ENCODE peak calls at places on chromosomes 3 and 15, in eight cellular contexts. K is GM06990, P is retinal pigment epithelial cell, H is transverse colon, M is esophagus squamous epithelium, X is tibial nerve, A is tibial artery, I is glutamatergic neuron. R is an unnamed sample.

GRCh38 chr3:52350436-52350835 is 34.3 kb downstream of the DNAH1 start:
- DNase-seq in A (no peak), H (no peak), K (no peak), P (no peak), I (no peak), M (no peak), X (no peak), R (no peak)

GRCh38 chr3:13657660-13658435 is 108.9 kb downstream of the FBLN2 start:
- DNase-seq in H (peak), M (no peak), A (no peak), X (no peak), K (peak), P (no peak), I (peak), R (peak)

GRCh38 chr3:194306109-194306686 is 44.9 kb downstream of the CPN2 start:
- DNase-seq in H (no peak), P (no peak), X (no peak), K (peak), I (no peak), M (no peak), A (no peak), R (no peak)

GRCh38 chr3:70738310-70738681 is 425.9 kb upstream of the MDFIC2 start:
- DNase-seq in P (no peak), H (no peak), I (no peak), X (no peak), K (no peak), M (no peak), A (no peak), R (no peak)

GRCh38 chr3:35944915-35945710 is 305.8 kb downstream of the ARPP21 start:
- DNase-seq in M (no peak), X (no peak), A (no peak), H (no peak), K (no peak), I (no peak), P (no peak), R (no peak)

GRCh38 chr15:52464478-52464877 is 64.2 kb downstream of the MYO5A start:
- DNase-seq in A (no peak), M (no peak), H (no peak), K (peak), I (no peak), P (no peak), X (no peak), R (peak)

GRCh38 chr3:39401983-39402382 is 4.5 kb upstream of the RPSA start:
- DNase-seq in P (no peak), A (no peak), M (no peak), I (no peak), H (no peak), K (no peak), X (no peak), R (no peak)

GRCh38 chr3:6860911-6861330 is at the start of gene GRM7:
- DNase-seq in K (no peak), A (no peak), I (peak), M (no peak), P (no peak), H (no peak), X (no peak), R (no peak)

GRCh38 chr3:53773586-53774368 is 72.4 kb downstream of the CHDH start:
- DNase-seq in K (peak), H (no peak), M (no peak), I (no peak), A (peak), X (peak), P (peak), R (peak)

GRCh38 chr3:68295457-68295856 is 636.9 kb downstream of the TAFA4 start:
- DNase-seq in M (no peak), A (no peak), H (no peak), P (no peak), X (no peak), I (no peak), K (no peak), R (no peak)

GRCh38 chr3:133475245-133476010 is 75.6 kb downstream of the BFSP2 start:
- DNase-seq in A (no peak), K (peak), I (no peak), P (peak), X (peak), M (no peak), H (no peak), R (peak)
- TF ChIP-seq CTCF in A (no peak), K (no peak), I (no peak), P (no peak), X (no peak), M (no peak), H (no peak), R (no peak)

DNA sequence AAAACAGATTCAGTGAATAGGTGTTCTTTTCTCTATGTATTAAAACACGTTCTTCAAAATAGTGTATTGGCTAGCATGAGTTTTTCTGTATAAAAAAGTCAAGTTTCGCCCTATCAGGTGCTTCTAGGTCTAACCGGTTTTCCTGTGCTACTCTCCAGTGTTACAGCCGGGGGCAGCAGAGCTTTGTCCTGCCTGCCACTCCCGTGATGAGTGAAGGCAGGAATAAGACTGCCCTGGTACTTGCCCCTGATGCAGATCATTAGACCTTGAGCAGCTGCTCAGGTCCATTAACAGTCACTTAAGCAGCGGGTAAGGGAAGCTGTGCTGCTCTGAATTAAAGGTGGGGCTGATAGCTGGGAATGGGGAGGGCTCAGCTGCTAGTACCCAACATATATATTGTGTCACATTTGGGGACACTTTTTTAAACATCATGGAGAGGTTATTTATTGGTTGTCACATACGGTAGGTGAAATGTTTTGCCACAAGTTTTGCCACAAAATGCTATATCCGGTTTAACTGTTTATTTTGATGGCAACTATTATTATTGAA is 1.3 kb upstream of the UNC13C start:
- DNase-seq in X (no peak), M (no peak), K (no peak), H (no peak), P (no peak), I (peak), A (peak), R (no peak)
- TF ChIP-seq CTCF in X (no peak), M (no peak), K (peak), H (no peak), P (peak), I (peak), A (peak), R (no peak)

GRCh38 chr15:26838742-26839460 is 28.0 kb upstream of the GABRA5 start:
- DNase-seq in M (no peak), P (no peak), H (no peak), K (no peak), X (no peak), A (no peak), I (peak), R (no peak)
- TF ChIP-seq CTCF in M (no peak), P (peak), H (no peak), K (peak), X (no peak), A (no peak), I (peak), R (peak)

GRCh38 chr15:45703670-45704328 is 69.0 kb downstream of the SQOR start:
- DNase-seq in K (no peak), X (no peak), I (no peak), M (no peak), H (no peak), P (no peak), A (no peak), R (no peak)
- TF ChIP-seq CTCF in K (no peak), X (no peak), I (peak), M (no peak), H (no peak), P (peak), A (no peak), R (no peak)

GRCh38 chr15:98177950-98178848 is 217.7 kb downstream of the ARRDC4 start:
- DNase-seq in P (peak), H (peak), K (no peak), X (peak), I (peak), M (no peak), A (no peak), R (peak)

GRCh38 chr15:98169551-98169950 is 209.0 kb downstream of the ARRDC4 start:
- DNase-seq in X (no peak), P (no peak), M (no peak), K (no peak), I (no peak), H (no peak), A (no peak), R (no peak)

DNA sequence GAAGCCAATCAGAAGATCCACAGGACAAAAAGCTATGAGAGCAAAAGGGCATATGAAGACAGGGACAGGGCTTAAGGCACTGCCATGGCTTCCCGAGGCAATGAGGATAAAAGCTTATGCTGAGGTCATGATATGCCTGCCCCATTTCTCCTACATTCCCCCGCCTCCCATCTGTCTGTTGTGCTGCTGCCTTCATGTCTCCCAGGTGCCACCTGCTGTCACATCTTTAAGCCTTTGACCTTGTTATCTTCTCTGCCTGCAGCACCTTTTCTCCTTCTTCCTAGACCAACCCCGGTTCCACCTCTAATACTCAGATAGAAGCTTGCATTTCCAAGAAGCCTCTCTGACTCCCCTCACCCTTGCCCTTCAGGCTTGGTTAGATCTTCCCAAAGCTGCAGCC is 213.8 kb downstream of the ARRDC4 start:
- DNase-seq in I (no peak), P (no peak), M (no peak), A (no peak), X (no peak), H (peak), K (no peak), R (no peak)
- TF ChIP-seq CTCF in I (no peak), P (no peak), M (no peak), A (no peak), X (no peak), H (no peak), K (no peak), R (no peak)

DNA sequence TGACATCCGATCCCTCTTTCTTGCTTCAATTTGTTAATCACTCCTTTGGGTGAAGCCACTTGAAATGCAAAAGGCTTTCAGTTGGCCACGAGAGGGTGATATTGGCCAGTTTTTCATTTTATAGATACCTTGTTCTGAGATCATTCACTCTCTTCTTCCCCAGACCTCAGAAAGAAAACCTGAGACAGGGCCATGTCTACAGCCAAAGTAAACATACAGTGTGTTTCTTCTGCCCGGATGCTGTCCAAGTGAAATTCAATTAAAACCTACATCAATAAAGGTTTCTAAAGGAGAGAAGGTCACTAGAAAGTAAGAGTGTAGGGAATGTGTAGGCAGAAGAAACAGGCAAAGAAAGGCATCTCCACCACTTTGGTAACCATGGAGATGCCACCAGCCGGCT is 39.5 kb upstream of the FMN1 start:
- DNase-seq in H (no peak), K (no peak), X (no peak), A (no peak), I (no peak), P (no peak), M (no peak), R (peak)
- TF ChIP-seq CTCF in H (no peak), K (peak), X (no peak), A (peak), I (peak), P (peak), M (no peak), R (peak)

DNA sequence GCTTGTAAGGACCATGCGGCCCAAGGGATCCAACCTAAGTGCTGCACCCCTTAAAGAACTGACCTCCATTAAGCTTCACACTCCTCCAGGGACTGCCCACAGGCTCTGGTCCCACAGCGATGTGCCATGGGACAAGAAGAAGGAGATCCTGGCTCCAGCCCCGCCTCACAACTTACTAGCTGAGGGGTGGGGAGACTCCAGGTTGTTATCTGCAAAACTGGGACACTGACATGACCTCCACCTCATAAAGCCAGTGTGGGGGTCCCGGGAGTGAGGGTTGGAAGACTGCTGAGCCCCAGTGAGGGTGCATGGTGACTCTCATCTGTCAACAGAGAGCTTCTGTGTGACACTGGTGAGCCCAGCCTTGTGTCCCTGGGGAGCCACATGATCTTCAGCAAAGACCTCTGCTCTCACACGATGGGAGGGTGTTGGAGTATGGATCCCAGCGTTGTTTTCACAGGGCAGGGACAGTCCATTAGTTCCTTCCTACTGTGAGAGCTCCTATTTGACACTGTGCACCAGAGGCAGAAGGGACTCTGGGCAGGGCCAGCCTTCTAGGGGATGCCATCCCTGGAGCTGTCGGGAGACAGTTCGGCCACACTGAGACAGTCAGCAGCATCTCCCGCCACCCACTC is 26.7 kb downstream of the EAF1 start:
- DNase-seq in A (no peak), P (no peak), M (no peak), I (no peak), K (no peak), X (no peak), H (no peak), R (no peak)
- TF ChIP-seq CTCF in A (no peak), P (no peak), M (no peak), I (no peak), K (no peak), X (no peak), H (no peak), R (no peak)

GRCh38 chr3:185718736-185719456 is 105.9 kb downstream of the IGF2BP2 start:
- DNase-seq in K (no peak), H (no peak), M (no peak), P (no peak), A (no peak), X (no peak), I (no peak), R (no peak)
- TF ChIP-seq CTCF in K (no peak), H (no peak), M (no peak), P (no peak), A (no peak), X (no peak), I (no peak), R (no peak)

GRCh38 chr3:138328341-138328740 is 1.3 kb downstream of the NME9 start:
- DNase-seq in A (no peak), K (no peak), M (no peak), P (no peak), H (no peak), I (no peak), X (no peak), R (no peak)
- TF ChIP-seq CTCF in A (no peak), K (peak), M (no peak), P (peak), H (no peak), I (no peak), X (no peak), R (no peak)

GRCh38 chr3:9852528-9852927 is 8.7 kb upstream of the RPUSD3 start:
- DNase-seq in I (no peak), H (no peak), P (no peak), X (no peak), K (no peak), A (no peak), M (no peak), R (no peak)
- TF ChIP-seq CTCF in I (no peak), H (no peak), P (no peak), X (no peak), K (no peak), A (no peak), M (no peak), R (peak)

R was measured in GM13977.